ENCODE peak calls at places on chromosomes 7 and 10, in nine cellular contexts. One of them, this sample, is unnamed.

GRCh38 chr7:140079121-140079536 is 16.4 kb upstream of the PARP12 start:
- DNase-seq in right cardiac atrium: no peak
- DNase-seq in activated CD4-positive, alpha-beta T cell treated with anti-CD3 and anti-CD28 coated beads, Interleukin-2, amount 10 ng/mL, durations not matched to agents 7 days and 5 days: no peak
- DNase-seq in NCI-H460: peak; percentile 11
- DNase-seq in GDM1: no peak
- DNase-seq in dorsolateral prefrontal cortex: no peak
- DNase-seq in lung microvascular endothelial cell: peak; percentile 14
- DNase-seq in endodermal cell: peak; percentile 90
- DNase-seq in iris pigment epithelial cell: peak; percentile 49
- DNase-seq in this sample: no peak

GRCh38 chr7:151051108-151051507 is 2.8 kb downstream of the ASIC3 start:
- DNase-seq in iris pigment epithelial cell: peak; percentile 79
- DNase-seq in dorsolateral prefrontal cortex: no peak
- DNase-seq in lung microvascular endothelial cell: peak; percentile 85
- DNase-seq in NCI-H460: peak; percentile 38
- DNase-seq in endodermal cell: peak; percentile 96
- DNase-seq in activated CD4-positive, alpha-beta T cell treated with anti-CD3 and anti-CD28 coated beads, Interleukin-2, amount 10 ng/mL, durations not matched to agents 7 days and 5 days: peak; percentile 76
- DNase-seq in GDM1: no peak
- DNase-seq in right cardiac atrium: peak; percentile 84
- DNase-seq in this sample: peak; percentile 33

GRCh38 chr10:96325719-96326373 is 21.6 kb downstream of the DNTT start:
- DNase-seq in dorsolateral prefrontal cortex: no peak
- DNase-seq in lung microvascular endothelial cell: no peak
- DNase-seq in iris pigment epithelial cell: no peak
- DNase-seq in endodermal cell: no peak
- DNase-seq in NCI-H460: no peak
- DNase-seq in activated CD4-positive, alpha-beta T cell treated with anti-CD3 and anti-CD28 coated beads, Interleukin-2, amount 10 ng/mL, durations not matched to agents 7 days and 5 days: no peak
- DNase-seq in right cardiac atrium: no peak
- DNase-seq in GDM1: no peak
- DNase-seq in this sample: no peak

GRCh38 chr10:35203744-35204143 is 77.1 kb downstream of the CREM start:
- DNase-seq in dorsolateral prefrontal cortex: no peak
- DNase-seq in lung microvascular endothelial cell: peak; percentile 31
- DNase-seq in activated CD4-positive, alpha-beta T cell treated with anti-CD3 and anti-CD28 coated beads, Interleukin-2, amount 10 ng/mL, durations not matched to agents 7 days and 5 days: no peak
- DNase-seq in iris pigment epithelial cell: no peak
- DNase-seq in endodermal cell: no peak
- DNase-seq in right cardiac atrium: no peak
- DNase-seq in NCI-H460: no peak
- DNase-seq in GDM1: no peak
- DNase-seq in this sample: no peak

GRCh38 chr10:36712695-36713094 is 412.7 kb upstream of the ANKRD30A start:
- DNase-seq in endodermal cell: no peak
- DNase-seq in dorsolateral prefrontal cortex: no peak
- DNase-seq in right cardiac atrium: no peak
- DNase-seq in GDM1: no peak
- DNase-seq in lung microvascular endothelial cell: no peak
- DNase-seq in NCI-H460: no peak
- DNase-seq in activated CD4-positive, alpha-beta T cell treated with anti-CD3 and anti-CD28 coated beads, Interleukin-2, amount 10 ng/mL, durations not matched to agents 7 days and 5 days: no peak
- DNase-seq in iris pigment epithelial cell: no peak
- DNase-seq in this sample: no peak

GRCh38 chr7:23353172-23353571 is 54.0 kb downstream of the MALSU1 start:
- DNase-seq in dorsolateral prefrontal cortex: no peak
- DNase-seq in right cardiac atrium: no peak
- DNase-seq in NCI-H460: no peak
- DNase-seq in endodermal cell: no peak
- DNase-seq in GDM1: no peak
- DNase-seq in activated CD4-positive, alpha-beta T cell treated with anti-CD3 and anti-CD28 coated beads, Interleukin-2, amount 10 ng/mL, durations not matched to agents 7 days and 5 days: no peak
- DNase-seq in lung microvascular endothelial cell: no peak
- DNase-seq in iris pigment epithelial cell: no peak
- DNase-seq in this sample: peak; percentile 24

GRCh38 chr10:86813101-86813500 is 56.7 kb downstream of the BMPR1A start:
- DNase-seq in right cardiac atrium: no peak
- DNase-seq in endodermal cell: no peak
- DNase-seq in NCI-H460: no peak
- DNase-seq in dorsolateral prefrontal cortex: no peak
- DNase-seq in activated CD4-positive, alpha-beta T cell treated with anti-CD3 and anti-CD28 coated beads, Interleukin-2, amount 10 ng/mL, durations not matched to agents 7 days and 5 days: no peak
- DNase-seq in lung microvascular endothelial cell: no peak
- DNase-seq in iris pigment epithelial cell: peak; percentile 10
- DNase-seq in GDM1: no peak
- DNase-seq in this sample: no peak

GRCh38 chr10:34124522-34125035 is 690.5 kb downstream of the PARD3 start:
- DNase-seq in lung microvascular endothelial cell: peak; percentile 60
- DNase-seq in iris pigment epithelial cell: peak; percentile 45
- DNase-seq in activated CD4-positive, alpha-beta T cell treated with anti-CD3 and anti-CD28 coated beads, Interleukin-2, amount 10 ng/mL, durations not matched to agents 7 days and 5 days: no peak
- DNase-seq in NCI-H460: no peak
- DNase-seq in right cardiac atrium: no peak
- DNase-seq in dorsolateral prefrontal cortex: no peak
- DNase-seq in endodermal cell: peak; percentile 69
- DNase-seq in GDM1: no peak
- DNase-seq in this sample: no peak

GRCh38 chr10:61941202-61941651 is 39.7 kb downstream of the ARID5B start:
- DNase-seq in right cardiac atrium: no peak
- DNase-seq in NCI-H460: no peak
- DNase-seq in iris pigment epithelial cell: no peak
- DNase-seq in lung microvascular endothelial cell: no peak
- DNase-seq in activated CD4-positive, alpha-beta T cell treated with anti-CD3 and anti-CD28 coated beads, Interleukin-2, amount 10 ng/mL, durations not matched to agents 7 days and 5 days: no peak
- DNase-seq in endodermal cell: no peak
- DNase-seq in dorsolateral prefrontal cortex: no peak
- DNase-seq in GDM1: no peak
- DNase-seq in this sample: no peak

GRCh38 chr10:24722676-24723385 is 856 bp downstream of the ARHGAP21 start:
- DNase-seq in iris pigment epithelial cell: peak; percentile 56
- DNase-seq in dorsolateral prefrontal cortex: no peak
- DNase-seq in GDM1: peak; percentile 60
- DNase-seq in NCI-H460: no peak
- DNase-seq in lung microvascular endothelial cell: peak; percentile 60
- DNase-seq in endodermal cell: peak; percentile 82
- DNase-seq in activated CD4-positive, alpha-beta T cell treated with anti-CD3 and anti-CD28 coated beads, Interleukin-2, amount 10 ng/mL, durations not matched to agents 7 days and 5 days: peak; percentile 64
- DNase-seq in right cardiac atrium: peak; percentile 92
- DNase-seq in this sample: peak; percentile 59

This sample was measured in MM.1S.